ENCODE peak calls at places on chromosomes 2 and 18, in four cellular contexts. J is BE2C, Q is body of pancreas, F is GM20000. W is an unnamed sample.

GRCh38 chr18:34222396-34223163 is 2.1 kb downstream of the NOL4 start:
- DNase-seq in J (peak), Q (peak), F (no peak), W (no peak)

GRCh38 chr2:240972201-240972600 is 26.2 kb upstream of the SNED1 start:
- DNase-seq in J (no peak), Q (no peak), F (no peak), W (no peak)

GRCh38 chr2:223969856-223970255 is 12.6 kb downstream of the MRPL44 start:
- DNase-seq in J (no peak), Q (no peak), F (no peak), W (no peak)

GRCh38 chr18:58005036-58005435 is 39.0 kb upstream of the NEDD4L start:
- DNase-seq in J (no peak), Q (no peak), F (no peak), W (no peak)

GRCh38 chr2:200863655-200864205 is 728 bp downstream of the CLK1 start:
- DNase-seq in J (no peak), Q (no peak), F (no peak), W (no peak)

GRCh38 chr2:9690252-9690651 is 59.5 kb upstream of the YWHAQ start:
- DNase-seq in J (peak), Q (no peak), F (no peak), W (no peak)

GRCh38 chr2:241835605-241836004 is 23.1 kb downstream of the PDCD1 start:
- DNase-seq in J (no peak), Q (no peak), F (no peak), W (no peak)

GRCh38 chr2:166592750-166593149 is 98.7 kb upstream of the SCN7A start:
- DNase-seq in J (no peak), Q (no peak), F (no peak), W (no peak)

GRCh38 chr2:44358498-44358897 is 2.8 kb downstream of the PREPL start:
- DNase-seq in J (no peak), Q (peak), F (peak), W (peak)

GRCh38 chr18:5142859-5143258 is 54.2 kb downstream of the AKAIN1 start:
- DNase-seq in J (no peak), Q (no peak), F (no peak), W (no peak)

GRCh38 chr18:25033747-25034471 is 318.1 kb downstream of the ZNF521 start:
- DNase-seq in J (no peak), Q (no peak), F (no peak), W (no peak)

GRCh38 chr2:225002039-225002655 is 40.1 kb downstream of the DOCK10 start:
- DNase-seq in J (peak), Q (peak), F (peak), W (peak)

GRCh38 chr18:58044370-58045264 is 591 bp downstream of the NEDD4L start:
- DNase-seq in J (peak), Q (peak), F (no peak), W (no peak)

GRCh38 chr2:17255071-17255470 is 263.2 kb downstream of the RAD51AP2 start:
- DNase-seq in J (no peak), Q (no peak), F (no peak), W (no peak)

GRCh38 chr18:39434223-39434622 is 1868.6 kb upstream of the CELF4 start:
- DNase-seq in J (no peak), Q (no peak), F (no peak), W (no peak)

GRCh38 chr2:213834746-213835145 is 550.5 kb downstream of the SPAG16 start:
- DNase-seq in J (no peak), Q (no peak), F (no peak), W (no peak)

GRCh38 chr2:137826373-137827372 is 137.6 kb upstream of the HNMT start:
- DNase-seq in J (no peak), Q (no peak), F (peak), W (no peak)

GRCh38 chr18:55515946-55516710 is 71.9 kb downstream of the TCF4 start:
- DNase-seq in J (no peak), Q (no peak), F (no peak), W (no peak)

GRCh38 chr2:120820885-120821279 is 85.2 kb downstream of the GLI2 start:
- DNase-seq in J (no peak), Q (no peak), F (no peak), W (no peak)

GRCh38 chr2:202158796-202159195 is 79.6 kb downstream of the SUMO1 start:
- DNase-seq in J (no peak), Q (no peak), F (no peak), W (no peak)
- TF ChIP-seq CTCF in J (peak), Q (no peak), F (no peak), W (no peak)

GRCh38 chr2:72214429-72215143 is 66.9 kb upstream of the CYP26B1 start:
- DNase-seq in J (no peak), Q (no peak), F (no peak), W (no peak)

GRCh38 chr2:72222829-72223564 is 75.3 kb upstream of the CYP26B1 start:
- DNase-seq in J (no peak), Q (no peak), F (no peak), W (no peak)

GRCh38 chr2:72220170-72220569 is 72.5 kb upstream of the CYP26B1 start:
- DNase-seq in J (peak), Q (no peak), F (no peak), W (no peak)
- TF ChIP-seq CTCF in J (peak), Q (no peak), F (no peak), W (peak)

DNA sequence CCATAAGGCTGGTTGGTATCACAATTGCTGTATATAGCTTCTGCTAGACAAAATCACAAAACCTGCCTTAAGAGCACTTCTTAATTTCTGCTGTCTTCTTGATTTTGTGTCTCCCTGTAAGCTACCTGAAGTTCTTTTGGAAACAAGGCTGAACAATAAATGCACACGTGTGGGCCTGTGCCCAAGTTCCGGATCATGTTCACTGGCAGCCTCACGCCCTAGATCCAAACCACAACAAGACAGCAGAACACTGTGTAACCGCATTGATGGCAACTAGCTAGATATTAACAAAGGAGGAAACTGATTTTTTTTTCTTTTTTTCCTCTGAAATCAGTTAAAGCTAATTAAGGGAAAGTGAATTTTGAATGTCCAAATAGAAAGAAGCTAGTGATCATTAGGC is 81.5 kb upstream of the LYPD6B start:
- DNase-seq in J (no peak), Q (no peak), F (no peak), W (no peak)
- TF ChIP-seq CTCF in J (no peak), Q (no peak), F (no peak), W (no peak)

DNA sequence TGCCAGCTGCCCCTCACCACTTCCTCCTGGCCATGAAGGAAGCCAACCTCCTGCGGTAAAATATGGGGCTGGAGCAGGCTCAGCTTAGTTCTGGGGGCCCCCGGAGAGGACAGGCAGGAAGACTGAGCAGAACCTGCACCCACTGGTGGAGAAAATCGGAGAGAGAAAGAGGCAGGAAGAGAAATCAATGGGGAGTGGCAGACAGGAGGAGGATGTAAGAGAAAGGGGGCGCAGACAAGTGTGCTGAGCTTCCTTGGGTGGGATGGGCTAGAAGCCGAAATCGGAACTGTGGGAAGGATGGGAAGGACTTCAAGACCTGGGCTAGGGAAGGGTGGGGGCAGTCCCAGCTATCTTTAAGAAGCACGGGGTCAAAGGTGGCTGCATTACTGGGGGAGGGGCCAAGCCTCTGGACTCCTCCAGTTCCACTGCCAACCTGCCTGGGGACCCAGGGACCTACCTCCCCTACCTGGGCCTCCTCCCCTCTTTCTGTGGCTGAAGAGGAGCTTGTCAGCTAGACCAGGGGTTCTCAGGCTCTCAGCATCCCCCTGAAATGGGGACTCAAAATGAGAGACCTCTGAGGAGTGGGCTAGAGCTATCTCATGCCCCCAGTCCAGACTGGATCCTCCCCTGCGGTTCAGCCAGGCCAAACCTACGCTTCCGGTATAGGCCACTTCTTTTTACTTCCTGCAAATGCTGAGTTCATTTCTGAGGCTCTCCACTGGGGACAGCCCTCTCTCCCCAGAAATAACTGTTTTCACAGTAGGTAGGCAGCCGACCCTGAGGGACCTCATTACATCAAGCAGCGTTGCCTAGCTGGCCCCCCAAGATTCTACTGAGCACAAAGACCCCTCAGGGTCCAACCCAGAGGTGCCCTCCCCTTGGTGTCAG is 33.6 kb upstream of the B3GNT7 start:
- DNase-seq in J (no peak), Q (no peak), F (peak), W (peak)
- TF ChIP-seq CTCF in J (peak), Q (no peak), F (peak), W (peak)

DNA sequence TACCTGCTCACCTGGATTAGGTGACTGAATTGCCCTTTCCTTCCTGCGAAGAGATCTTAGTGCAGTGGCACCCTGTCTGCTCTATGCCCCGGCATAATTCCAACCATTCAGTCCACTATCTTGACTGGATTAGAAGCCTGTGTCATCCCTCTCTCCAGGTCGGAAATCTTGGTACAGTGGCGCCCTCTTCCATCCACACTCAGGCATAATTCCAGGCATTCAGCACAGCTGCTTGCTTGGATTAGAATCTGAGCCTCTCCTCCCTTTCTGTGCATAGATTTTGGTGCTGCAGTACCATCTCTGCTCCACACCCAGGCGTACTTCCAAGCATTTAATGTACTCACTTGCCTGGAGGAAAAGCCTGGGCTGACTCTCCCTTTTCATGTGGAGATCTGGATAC is 1389.3 kb upstream of the TMEFF2 start:
- DNase-seq in J (peak), Q (no peak), F (no peak), W (no peak)
- TF ChIP-seq CTCF in J (peak), Q (no peak), F (peak), W (no peak)

GRCh38 chr18:32257073-32257780 is 67.4 kb downstream of the MEP1B start:
- DNase-seq in J (no peak), Q (no peak), F (no peak), W (no peak)

GRCh38 chr18:32258148-32258547 is 68.3 kb downstream of the MEP1B start:
- DNase-seq in J (no peak), Q (no peak), F (no peak), W (no peak)

GRCh38 chr18:32261003-32261402 is 71.2 kb downstream of the MEP1B start:
- DNase-seq in J (no peak), Q (no peak), F (no peak), W (no peak)

GRCh38 chr18:32258558-32259204 is 68.8 kb downstream of the MEP1B start:
- DNase-seq in J (no peak), Q (no peak), F (no peak), W (no peak)

DNA sequence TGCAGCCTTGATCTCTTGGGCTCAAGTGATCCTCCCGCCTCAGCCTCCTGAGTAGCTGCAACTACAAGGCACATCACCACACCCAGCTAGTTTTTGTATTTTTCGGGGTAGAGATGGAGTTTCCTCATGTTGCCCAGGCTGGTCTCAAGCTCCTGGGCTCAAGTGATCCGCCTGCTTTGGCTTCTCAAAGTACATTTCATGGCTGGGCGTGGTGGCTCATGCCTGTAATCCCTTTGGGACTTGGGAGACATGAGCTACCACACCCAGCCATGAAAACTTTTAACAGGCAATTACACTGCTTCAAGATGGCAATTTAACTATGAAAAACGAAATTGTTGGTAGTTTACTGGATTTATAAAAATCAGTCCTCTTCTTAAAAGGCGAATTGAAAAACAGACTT is 69.7 kb downstream of the MEP1B start:
- DNase-seq in J (no peak), Q (no peak), F (no peak), W (no peak)
- TF ChIP-seq CTCF in J (no peak), Q (no peak), F (no peak), W (no peak)

GRCh38 chr2:141889788-141890187 is 241.0 kb downstream of the LRP1B start:
- DNase-seq in J (no peak), Q (no peak), F (no peak), W (no peak)
- TF ChIP-seq CTCF in J (no peak), Q (no peak), F (no peak), W (no peak)